ENCODE peak calls at places on chromosomes 6 and 20, in five cellular contexts. F is nephron progenitor cell; P is effector CD4-positive, alpha-beta T cell; N is retinal pigment epithelial cell; W is A549. S is an unnamed sample.
A peak's percentile ranks its signal among the peaks of the same experiment; 100 is the strongest.

GRCh38 chr6:84449220-84449619 is 221.8 kb upstream of the CEP162 start:
- DNase-seq in N (no peak), W (no peak), P (no peak), F (peak; percentile 54), S (peak; percentile 31)

GRCh38 chr6:43290353-43290904 is 7.6 kb upstream of the SLC22A7 start:
- DNase-seq in W (no peak), N (no peak), F (no peak), P (no peak), S (no peak)

GRCh38 chr6:76264466-76264865 is 192.0 kb upstream of the IMPG1 start:
- DNase-seq in P (no peak), N (no peak), W (no peak), F (no peak), S (no peak)

GRCh38 chr20:23282546-23282945 is 68.0 kb upstream of the NXT1 start:
- DNase-seq in N (no peak), P (no peak), F (no peak), W (no peak), S (no peak)

GRCh38 chr6:11865926-11866325 is 87.3 kb upstream of the ADTRP start:
- DNase-seq in P (no peak), W (no peak), F (no peak), N (no peak), S (no peak)

GRCh38 chr6:147173140-147173539 is 31.1 kb upstream of the STXBP5 start:
- DNase-seq in F (no peak), N (no peak), P (no peak), W (no peak), S (no peak)

GRCh38 chr6:71332012-71332411 is 43.4 kb downstream of the OGFRL1 start:
- DNase-seq in W (no peak), N (no peak), F (no peak), P (no peak), S (no peak)

GRCh38 chr20:57071283-57071701 is 195.1 kb downstream of the BMP7 start:
- DNase-seq in W (no peak), F (peak; percentile 38), N (no peak), P (no peak), S (no peak)

GRCh38 chr6:25866011-25866410 is 8.0 kb downstream of the SLC17A3 start:
- DNase-seq in P (peak; percentile 7), F (no peak), N (no peak), W (no peak), S (no peak)

GRCh38 chr6:137724018-137724403 is 143.0 kb upstream of the TNFAIP3 start:
- DNase-seq in N (no peak), F (no peak), W (no peak), P (no peak), S (peak; percentile 61)

GRCh38 chr20:653590-654426 is 808 bp upstream of the SRXN1 start:
- DNase-seq in P (no peak), W (no peak), F (no peak), N (no peak), S (no peak)

GRCh38 chr6:122170274-122170673 is 229.2 kb upstream of the HSF2 start:
- DNase-seq in W (no peak), P (no peak), F (no peak), N (no peak), S (no peak)

GRCh38 chr6:159887146-159887545 is 3.6 kb upstream of the MAS1 start:
- DNase-seq in W (no peak), F (no peak), N (no peak), P (no peak), S (no peak)

GRCh38 chr6:128863983-128864382 is 19.0 kb upstream of the LAMA2 start:
- DNase-seq in F (no peak), N (no peak), W (no peak), P (no peak), S (no peak)

GRCh38 chr6:75480425-75480824 is 13.2 kb downstream of the FILIP1 start:
- DNase-seq in P (no peak), W (no peak), F (no peak), N (no peak), S (no peak)

GRCh38 chr6:169863149-169863525 is 111.7 kb downstream of the ERMARD start:
- DNase-seq in N (no peak), W (no peak), F (no peak), P (no peak), S (no peak)

GRCh38 chr6:30465582-30466306 is 23.6 kb upstream of the HLA-E start:
- DNase-seq in F (no peak), W (no peak), N (no peak), P (no peak), S (no peak)

GRCh38 chr6:1436334-1437306 is 47.2 kb downstream of the FOXF2 start:
- DNase-seq in W (peak; percentile 62), P (peak; percentile 25), N (peak; percentile 19), F (peak; percentile 64), S (no peak)

GRCh38 chr6:169848946-169849345 is 97.5 kb downstream of the ERMARD start:
- DNase-seq in F (no peak), P (no peak), N (no peak), W (no peak), S (no peak)

GRCh38 chr20:50356522-50356880 is 153.7 kb upstream of the PTPN1 start:
- DNase-seq in P (no peak), F (no peak), N (no peak), W (no peak), S (no peak)

GRCh38 chr6:37319156-37319555 is 34.6 kb upstream of the RNF8 start:
- DNase-seq in F (no peak), W (no peak), P (no peak), N (no peak), S (no peak)

GRCh38 chr6:157381631-157382621 is 936 bp downstream of the ZDHHC14 start:
- DNase-seq in F (peak; percentile 56), W (peak; percentile 28), P (peak; percentile 46), N (no peak), S (peak; percentile 76)

GRCh38 chr6:4606681-4607025 is 169.6 kb upstream of the CDYL start:
- DNase-seq in P (no peak), W (no peak), F (no peak), N (no peak), S (no peak)

GRCh38 chr6:159969921-159970320 is 1.0 kb downstream of the IGF2R start:
- DNase-seq in N (no peak), F (peak; percentile 45), W (peak; percentile 64), P (no peak), S (no peak)

GRCh38 chr20:38167851-38168760 is 3.0 kb upstream of the TGM2 start:
- DNase-seq in F (no peak), P (no peak), W (peak; percentile 57), N (peak; percentile 68), S (peak; percentile 97)

GRCh38 chr6:4675086-4675485 is 101.1 kb upstream of the CDYL start:
- DNase-seq in F (no peak), N (no peak), W (no peak), P (no peak), S (no peak)

GRCh38 chr6:17038316-17038715 is 63.5 kb upstream of the STMND1 start:
- DNase-seq in N (no peak), P (no peak), W (no peak), F (no peak), S (no peak)

GRCh38 chr6:95578106-95578410 is 723 bp downstream of the MANEA start:
- DNase-seq in P (no peak), F (no peak), N (no peak), W (no peak), S (peak; percentile 48)

GRCh38 chr20:16541226-16541625 is 32.0 kb downstream of the KIF16B start:
- DNase-seq in W (no peak), P (no peak), F (no peak), N (no peak), S (peak; percentile 82)

GRCh38 chr6:109342564-109342963 is 39.7 kb downstream of the CD164 start:
- DNase-seq in P (no peak), N (no peak), F (no peak), W (no peak), S (no peak)

GRCh38 chr6:126529605-126530004 is 189.7 kb downstream of the CENPW start:
- DNase-seq in N (no peak), W (no peak), P (no peak), F (no peak), S (no peak)

GRCh38 chr20:24100370-24101011 is 111.9 kb upstream of the GGTLC1 start:
- DNase-seq in N (no peak), W (no peak), P (peak; percentile 39), F (peak; percentile 59), S (no peak)